ENCODE peak calls at places on chromosomes 13 and 19, in ten cellular contexts. One of them, this sample, is unnamed.

GRCh38 chr13:110233181-110233641 is 73.7 kb downstream of the COL4A1 start:
- DNase-seq in T1000: peak
- DNase-seq in anterior cingulate cortex: no peak
- DNase-seq in NCI-H2227 treated with DMSO at 0.1 percent for 48 hours: no peak
- DNase-seq in head of caudate nucleus: no peak
- DNase-seq in mesenteric fat pad: no peak
- DNase-seq in kidney epithelial cell: no peak
- DNase-seq in heart right ventricle: peak
- DNase-seq in stimulated activated CD8-positive, alpha-beta memory T cell treated with anti-CD3 and anti-CD28 coated beads, Interleukin-12 subunit alpha, Interleukin-12 subunit beta, amount 100 ng/mL, for 4 hours: no peak
- DNase-seq in Calu3: no peak
- DNase-seq in this sample: peak

GRCh38 chr13:30049692-30050091 is 199.3 kb upstream of the UBL3 start:
- DNase-seq in kidney epithelial cell: no peak
- DNase-seq in T1000: no peak
- DNase-seq in anterior cingulate cortex: no peak
- DNase-seq in heart right ventricle: peak
- DNase-seq in mesenteric fat pad: no peak
- DNase-seq in head of caudate nucleus: no peak
- DNase-seq in NCI-H2227 treated with DMSO at 0.1 percent for 48 hours: no peak
- DNase-seq in stimulated activated CD8-positive, alpha-beta memory T cell treated with anti-CD3 and anti-CD28 coated beads, Interleukin-12 subunit alpha, Interleukin-12 subunit beta, amount 100 ng/mL, for 4 hours: no peak
- DNase-seq in Calu3: no peak
- DNase-seq in this sample: no peak

GRCh38 chr13:34107814-34108213 is 289.9 kb downstream of the RFC3 start:
- DNase-seq in heart right ventricle: no peak
- DNase-seq in kidney epithelial cell: no peak
- DNase-seq in NCI-H2227 treated with DMSO at 0.1 percent for 48 hours: no peak
- DNase-seq in mesenteric fat pad: no peak
- DNase-seq in stimulated activated CD8-positive, alpha-beta memory T cell treated with anti-CD3 and anti-CD28 coated beads, Interleukin-12 subunit alpha, Interleukin-12 subunit beta, amount 100 ng/mL, for 4 hours: no peak
- DNase-seq in anterior cingulate cortex: no peak
- DNase-seq in Calu3: no peak
- DNase-seq in head of caudate nucleus: no peak
- DNase-seq in T1000: no peak
- DNase-seq in this sample: no peak

GRCh38 chr13:98782654-98783053 is 30.2 kb upstream of the SLC15A1 start:
- DNase-seq in T1000: no peak
- DNase-seq in Calu3: no peak
- DNase-seq in kidney epithelial cell: no peak
- DNase-seq in NCI-H2227 treated with DMSO at 0.1 percent for 48 hours: no peak
- DNase-seq in heart right ventricle: no peak
- DNase-seq in anterior cingulate cortex: no peak
- DNase-seq in head of caudate nucleus: no peak
- DNase-seq in mesenteric fat pad: no peak
- DNase-seq in stimulated activated CD8-positive, alpha-beta memory T cell treated with anti-CD3 and anti-CD28 coated beads, Interleukin-12 subunit alpha, Interleukin-12 subunit beta, amount 100 ng/mL, for 4 hours: no peak
- DNase-seq in this sample: no peak

GRCh38 chr13:92317066-92317465 is 909.5 kb upstream of the GPC6 start:
- DNase-seq in stimulated activated CD8-positive, alpha-beta memory T cell treated with anti-CD3 and anti-CD28 coated beads, Interleukin-12 subunit alpha, Interleukin-12 subunit beta, amount 100 ng/mL, for 4 hours: no peak
- DNase-seq in NCI-H2227 treated with DMSO at 0.1 percent for 48 hours: no peak
- DNase-seq in mesenteric fat pad: no peak
- DNase-seq in anterior cingulate cortex: no peak
- DNase-seq in heart right ventricle: no peak
- DNase-seq in T1000: peak
- DNase-seq in kidney epithelial cell: no peak
- DNase-seq in Calu3: no peak
- DNase-seq in head of caudate nucleus: no peak
- DNase-seq in this sample: no peak

GRCh38 chr13:49235856-49236431 is 11.8 kb upstream of the CDADC1 start:
- DNase-seq in T1000: no peak
- DNase-seq in kidney epithelial cell: no peak
- DNase-seq in Calu3: no peak
- DNase-seq in stimulated activated CD8-positive, alpha-beta memory T cell treated with anti-CD3 and anti-CD28 coated beads, Interleukin-12 subunit alpha, Interleukin-12 subunit beta, amount 100 ng/mL, for 4 hours: no peak
- DNase-seq in head of caudate nucleus: no peak
- DNase-seq in heart right ventricle: no peak
- DNase-seq in mesenteric fat pad: no peak
- DNase-seq in NCI-H2227 treated with DMSO at 0.1 percent for 48 hours: no peak
- DNase-seq in anterior cingulate cortex: no peak
- DNase-seq in this sample: no peak

GRCh38 chr19:14381689-14382474 is 638 bp downstream of the ADGRE5 start:
- DNase-seq in Calu3: peak
- DNase-seq in head of caudate nucleus: no peak
- DNase-seq in anterior cingulate cortex: no peak
- DNase-seq in stimulated activated CD8-positive, alpha-beta memory T cell treated with anti-CD3 and anti-CD28 coated beads, Interleukin-12 subunit alpha, Interleukin-12 subunit beta, amount 100 ng/mL, for 4 hours: peak
- DNase-seq in NCI-H2227 treated with DMSO at 0.1 percent for 48 hours: no peak
- DNase-seq in T1000: peak
- DNase-seq in heart right ventricle: peak
- DNase-seq in kidney epithelial cell: no peak
- DNase-seq in mesenteric fat pad: no peak
- DNase-seq in this sample: peak

GRCh38 chr13:76799696-76800095 is 86.5 kb downstream of the KCTD12 start:
- DNase-seq in anterior cingulate cortex: no peak
- DNase-seq in NCI-H2227 treated with DMSO at 0.1 percent for 48 hours: no peak
- DNase-seq in T1000: no peak
- DNase-seq in head of caudate nucleus: no peak
- DNase-seq in Calu3: no peak
- DNase-seq in heart right ventricle: no peak
- DNase-seq in stimulated activated CD8-positive, alpha-beta memory T cell treated with anti-CD3 and anti-CD28 coated beads, Interleukin-12 subunit alpha, Interleukin-12 subunit beta, amount 100 ng/mL, for 4 hours: no peak
- DNase-seq in mesenteric fat pad: no peak
- DNase-seq in kidney epithelial cell: peak
- DNase-seq in this sample: no peak

GRCh38 chr13:74040200-74040599 is 94.0 kb downstream of the KLF12 start:
- DNase-seq in mesenteric fat pad: no peak
- DNase-seq in heart right ventricle: peak
- DNase-seq in stimulated activated CD8-positive, alpha-beta memory T cell treated with anti-CD3 and anti-CD28 coated beads, Interleukin-12 subunit alpha, Interleukin-12 subunit beta, amount 100 ng/mL, for 4 hours: no peak
- DNase-seq in T1000: no peak
- DNase-seq in NCI-H2227 treated with DMSO at 0.1 percent for 48 hours: peak
- DNase-seq in kidney epithelial cell: no peak
- DNase-seq in Calu3: peak
- DNase-seq in anterior cingulate cortex: no peak
- DNase-seq in head of caudate nucleus: no peak
- DNase-seq in this sample: no peak

GRCh38 chr13:40762849-40763248 is 8.1 kb downstream of the MRPS31 start:
- DNase-seq in kidney epithelial cell: no peak
- DNase-seq in heart right ventricle: no peak
- DNase-seq in head of caudate nucleus: no peak
- DNase-seq in anterior cingulate cortex: no peak
- DNase-seq in mesenteric fat pad: no peak
- DNase-seq in stimulated activated CD8-positive, alpha-beta memory T cell treated with anti-CD3 and anti-CD28 coated beads, Interleukin-12 subunit alpha, Interleukin-12 subunit beta, amount 100 ng/mL, for 4 hours: no peak
- DNase-seq in NCI-H2227 treated with DMSO at 0.1 percent for 48 hours: no peak
- DNase-seq in T1000: no peak
- DNase-seq in Calu3: no peak
- DNase-seq in this sample: no peak

GRCh38 chr19:43765109-43765876 is 10.5 kb upstream of the SMG9 start:
- DNase-seq in T1000: peak
- DNase-seq in Calu3: peak
- DNase-seq in anterior cingulate cortex: peak
- DNase-seq in NCI-H2227 treated with DMSO at 0.1 percent for 48 hours: no peak
- DNase-seq in stimulated activated CD8-positive, alpha-beta memory T cell treated with anti-CD3 and anti-CD28 coated beads, Interleukin-12 subunit alpha, Interleukin-12 subunit beta, amount 100 ng/mL, for 4 hours: peak
- DNase-seq in mesenteric fat pad: no peak
- DNase-seq in heart right ventricle: peak
- DNase-seq in head of caudate nucleus: peak
- DNase-seq in kidney epithelial cell: peak
- DNase-seq in this sample: peak

GRCh38 chr19:45670670-45671453 is 2.8 kb downstream of the GIPR start:
- DNase-seq in kidney epithelial cell: no peak
- DNase-seq in T1000: peak
- DNase-seq in head of caudate nucleus: peak
- DNase-seq in anterior cingulate cortex: peak
- DNase-seq in NCI-H2227 treated with DMSO at 0.1 percent for 48 hours: peak
- DNase-seq in heart right ventricle: peak
- DNase-seq in Calu3: peak
- DNase-seq in stimulated activated CD8-positive, alpha-beta memory T cell treated with anti-CD3 and anti-CD28 coated beads, Interleukin-12 subunit alpha, Interleukin-12 subunit beta, amount 100 ng/mL, for 4 hours: peak
- DNase-seq in mesenteric fat pad: peak
- DNase-seq in this sample: peak

GRCh38 chr19:2799273-2800020 is 14.1 kb downstream of the THOP1 start:
- DNase-seq in mesenteric fat pad: no peak
- DNase-seq in anterior cingulate cortex: no peak
- DNase-seq in T1000: no peak
- DNase-seq in head of caudate nucleus: no peak
- DNase-seq in kidney epithelial cell: no peak
- DNase-seq in heart right ventricle: no peak
- DNase-seq in stimulated activated CD8-positive, alpha-beta memory T cell treated with anti-CD3 and anti-CD28 coated beads, Interleukin-12 subunit alpha, Interleukin-12 subunit beta, amount 100 ng/mL, for 4 hours: no peak
- DNase-seq in NCI-H2227 treated with DMSO at 0.1 percent for 48 hours: no peak
- DNase-seq in Calu3: no peak
- DNase-seq in this sample: no peak

GRCh38 chr19:58515259-58515658 is 3.5 kb upstream of the SLC27A5 start:
- DNase-seq in Calu3: no peak
- DNase-seq in mesenteric fat pad: no peak
- DNase-seq in head of caudate nucleus: no peak
- DNase-seq in kidney epithelial cell: no peak
- DNase-seq in heart right ventricle: no peak
- DNase-seq in T1000: no peak
- DNase-seq in NCI-H2227 treated with DMSO at 0.1 percent for 48 hours: no peak
- DNase-seq in stimulated activated CD8-positive, alpha-beta memory T cell treated with anti-CD3 and anti-CD28 coated beads, Interleukin-12 subunit alpha, Interleukin-12 subunit beta, amount 100 ng/mL, for 4 hours: no peak
- DNase-seq in anterior cingulate cortex: no peak
- DNase-seq in this sample: no peak

GRCh38 chr13:29922281-29922821 is 71.9 kb upstream of the UBL3 start:
- DNase-seq in Calu3: no peak
- DNase-seq in heart right ventricle: no peak
- DNase-seq in kidney epithelial cell: no peak
- DNase-seq in T1000: no peak
- DNase-seq in NCI-H2227 treated with DMSO at 0.1 percent for 48 hours: no peak
- DNase-seq in mesenteric fat pad: no peak
- DNase-seq in stimulated activated CD8-positive, alpha-beta memory T cell treated with anti-CD3 and anti-CD28 coated beads, Interleukin-12 subunit alpha, Interleukin-12 subunit beta, amount 100 ng/mL, for 4 hours: no peak
- DNase-seq in anterior cingulate cortex: no peak
- DNase-seq in head of caudate nucleus: no peak
- DNase-seq in this sample: no peak

GRCh38 chr19:51359294-51359693 is 6.9 kb downstream of the ETFB start:
- DNase-seq in mesenteric fat pad: no peak
- DNase-seq in Calu3: no peak
- DNase-seq in T1000: no peak
- DNase-seq in anterior cingulate cortex: no peak
- DNase-seq in kidney epithelial cell: no peak
- DNase-seq in stimulated activated CD8-positive, alpha-beta memory T cell treated with anti-CD3 and anti-CD28 coated beads, Interleukin-12 subunit alpha, Interleukin-12 subunit beta, amount 100 ng/mL, for 4 hours: no peak
- DNase-seq in head of caudate nucleus: no peak
- DNase-seq in heart right ventricle: no peak
- DNase-seq in NCI-H2227 treated with DMSO at 0.1 percent for 48 hours: no peak
- DNase-seq in this sample: no peak

GRCh38 chr13:29893438-29893837 is 43.0 kb upstream of the UBL3 start:
- DNase-seq in head of caudate nucleus: no peak
- DNase-seq in Calu3: no peak
- DNase-seq in anterior cingulate cortex: no peak
- DNase-seq in stimulated activated CD8-positive, alpha-beta memory T cell treated with anti-CD3 and anti-CD28 coated beads, Interleukin-12 subunit alpha, Interleukin-12 subunit beta, amount 100 ng/mL, for 4 hours: no peak
- DNase-seq in heart right ventricle: no peak
- DNase-seq in kidney epithelial cell: no peak
- DNase-seq in mesenteric fat pad: no peak
- DNase-seq in NCI-H2227 treated with DMSO at 0.1 percent for 48 hours: no peak
- DNase-seq in T1000: no peak
- DNase-seq in this sample: no peak

GRCh38 chr13:27855381-27855780 is 63.1 kb downstream of the GSX1 start:
- DNase-seq in mesenteric fat pad: no peak
- DNase-seq in head of caudate nucleus: no peak
- DNase-seq in Calu3: no peak
- DNase-seq in NCI-H2227 treated with DMSO at 0.1 percent for 48 hours: no peak
- DNase-seq in kidney epithelial cell: no peak
- DNase-seq in anterior cingulate cortex: no peak
- DNase-seq in heart right ventricle: no peak
- DNase-seq in stimulated activated CD8-positive, alpha-beta memory T cell treated with anti-CD3 and anti-CD28 coated beads, Interleukin-12 subunit alpha, Interleukin-12 subunit beta, amount 100 ng/mL, for 4 hours: no peak
- DNase-seq in T1000: no peak
- DNase-seq in this sample: no peak

GRCh38 chr19:13044160-13044853 is 49.0 kb downstream of the NFIX start:
- DNase-seq in NCI-H2227 treated with DMSO at 0.1 percent for 48 hours: peak
- DNase-seq in anterior cingulate cortex: no peak
- DNase-seq in mesenteric fat pad: no peak
- DNase-seq in head of caudate nucleus: peak
- DNase-seq in T1000: no peak
- DNase-seq in kidney epithelial cell: no peak
- DNase-seq in stimulated activated CD8-positive, alpha-beta memory T cell treated with anti-CD3 and anti-CD28 coated beads, Interleukin-12 subunit alpha, Interleukin-12 subunit beta, amount 100 ng/mL, for 4 hours: peak
- DNase-seq in heart right ventricle: no peak
- DNase-seq in Calu3: no peak
- DNase-seq in this sample: no peak

GRCh38 chr13:28492527-28493367 is 2.2 kb downstream of the FLT1 start:
- DNase-seq in NCI-H2227 treated with DMSO at 0.1 percent for 48 hours: no peak
- DNase-seq in T1000: no peak
- DNase-seq in heart right ventricle: no peak
- DNase-seq in mesenteric fat pad: no peak
- DNase-seq in anterior cingulate cortex: no peak
- DNase-seq in head of caudate nucleus: no peak
- DNase-seq in stimulated activated CD8-positive, alpha-beta memory T cell treated with anti-CD3 and anti-CD28 coated beads, Interleukin-12 subunit alpha, Interleukin-12 subunit beta, amount 100 ng/mL, for 4 hours: no peak
- DNase-seq in Calu3: no peak
- DNase-seq in kidney epithelial cell: no peak
- DNase-seq in this sample: no peak

GRCh38 chr13:41621716-41622508 is 164.6 kb downstream of the RGCC start:
- DNase-seq in T1000: no peak
- DNase-seq in kidney epithelial cell: no peak
- DNase-seq in heart right ventricle: no peak
- DNase-seq in anterior cingulate cortex: no peak
- DNase-seq in Calu3: no peak
- DNase-seq in stimulated activated CD8-positive, alpha-beta memory T cell treated with anti-CD3 and anti-CD28 coated beads, Interleukin-12 subunit alpha, Interleukin-12 subunit beta, amount 100 ng/mL, for 4 hours: no peak
- DNase-seq in NCI-H2227 treated with DMSO at 0.1 percent for 48 hours: no peak
- DNase-seq in head of caudate nucleus: no peak
- DNase-seq in mesenteric fat pad: no peak
- DNase-seq in this sample: no peak